ENCODE peak calls at places on chromosomes 12 and 14, in four cellular contexts. J is H1, U is HepG2, E is GM12878. O is an unnamed sample.
A peak's percentile ranks its signal among the peaks of the same experiment; 100 is the strongest.

GRCh38 chr12:47721431-47721973 is 3.8 kb downstream of the ENDOU start:
- DNase-seq in J (no peak), U (no peak), E (no peak), O (no peak)

GRCh38 chr12:72139411-72139810 is 132.8 kb upstream of the TRHDE start:
- DNase-seq in J (no peak), U (no peak), E (no peak), O (no peak)

GRCh38 chr12:70724444-70724843 is 87.2 kb upstream of the PTPRB start:
- DNase-seq in J (no peak), U (no peak), E (no peak), O (peak; percentile 16)

GRCh38 chr12:52278931-52279682 is 4.7 kb downstream of the KRT86 start:
- DNase-seq in J (peak; percentile 96), U (peak; percentile 21), E (no peak), O (peak; percentile 54)

GRCh38 chr14:100653409-100653808 is 66.2 kb upstream of the BEGAIN start:
- DNase-seq in J (peak; percentile 79), U (no peak), E (no peak), O (no peak)

GRCh38 chr14:51079085-51079484 is 15.8 kb downstream of the TRIM9 start:
- DNase-seq in J (no peak), U (no peak), E (no peak), O (no peak)

GRCh38 chr12:112905451-112906089 is 1.2 kb upstream of the OAS1 start:
- DNase-seq in J (no peak), U (no peak), E (no peak), O (no peak)

GRCh38 chr14:75518625-75519024 is 3.6 kb upstream of the BATF start:
- DNase-seq in J (peak; percentile 74), U (peak; percentile 41), E (no peak), O (peak; percentile 36)

GRCh38 chr12:120583478-120584030 is 2.4 kb upstream of the POP5 start:
- DNase-seq in J (peak; percentile 93), U (peak; percentile 54), E (no peak), O (no peak)

GRCh38 chr14:64878775-64879634 is 702 bp downstream of the SPTB start:
- DNase-seq in J (peak; percentile 73), U (no peak), E (no peak), O (no peak)

GRCh38 chr14:101507306-101508150 is 53.8 kb upstream of the DIO3 start:
- DNase-seq in J (no peak), U (no peak), E (no peak), O (no peak)

GRCh38 chr14:104494483-104494882 is 85.1 kb upstream of the C14orf180 start:
- DNase-seq in J (no peak), U (no peak), E (no peak), O (no peak)

GRCh38 chr14:57982802-57983201 is 116.9 kb upstream of the SLC35F4 start:
- DNase-seq in J (no peak), U (no peak), E (no peak), O (no peak)

GRCh38 chr12:591571-592505 is 71.4 kb downstream of the NINJ2 start:
- DNase-seq in J (no peak), U (peak; percentile 24), E (no peak), O (no peak)
- TF ChIP-seq SUZ12 in J (no peak), U (no peak), E (no peak), O (no peak)

GRCh38 chr14:99212646-99213045 is 59.4 kb downstream of the BCL11B start:
- DNase-seq in J (no peak), U (no peak), E (no peak), O (no peak)
- H3K4me1 ChIP-seq in J (no peaks in the 10 kb centered on the region), U (no peaks in the 10 kb centered on the region), E (no peaks in the 10 kb centered on the region), O (peaks cover 3% of the 10 kb centered on the region)

GRCh38 chr12:73656375-73656774 is 881.3 kb upstream of the ATXN7L3B start:
- DNase-seq in J (no peak), U (no peak), E (no peak), O (no peak)
- H3K4me3 ChIP-seq in J (no peak overlapping the region), U (no peak overlapping the region), E (no peak overlapping the region), O (no peak overlapping the region)

DNA sequence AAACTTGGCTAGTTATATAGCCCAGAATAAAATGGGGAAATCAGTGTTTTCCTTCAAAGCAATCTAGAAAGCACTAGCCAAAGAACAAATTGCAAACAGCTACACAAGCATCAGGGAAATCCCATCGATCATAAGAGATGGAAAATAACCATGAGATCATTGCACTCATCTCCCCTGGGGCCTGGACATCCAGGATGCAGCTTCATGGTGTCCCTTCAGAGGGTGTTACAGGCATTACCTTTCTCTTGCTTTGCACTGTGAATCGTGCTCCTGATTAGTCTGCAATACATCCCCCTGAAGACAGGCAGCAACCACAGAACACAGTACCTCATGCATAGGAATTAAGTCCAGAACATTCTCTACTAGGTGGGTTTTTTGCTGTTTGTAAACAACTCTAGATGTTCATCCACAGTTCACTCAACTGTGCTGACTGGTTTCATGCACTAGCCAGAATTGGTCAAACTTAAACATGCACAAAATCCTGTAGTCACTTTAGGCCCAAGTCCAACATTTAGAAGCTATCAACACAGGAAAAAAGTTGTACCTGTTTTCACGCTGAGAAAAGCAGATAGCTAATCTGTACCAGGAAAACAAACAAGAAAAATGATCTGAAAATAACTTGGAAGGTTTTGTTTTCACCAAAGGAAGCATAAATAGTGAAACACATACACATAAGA is 120.1 kb downstream of the ZFP36L1 start:
- DNase-seq in J (no peak), U (peak; percentile 3), E (no peak), O (no peak)
- TF ChIP-seq SUZ12 in J (no peak), U (no peak), E (no peak), O (no peak)

DNA sequence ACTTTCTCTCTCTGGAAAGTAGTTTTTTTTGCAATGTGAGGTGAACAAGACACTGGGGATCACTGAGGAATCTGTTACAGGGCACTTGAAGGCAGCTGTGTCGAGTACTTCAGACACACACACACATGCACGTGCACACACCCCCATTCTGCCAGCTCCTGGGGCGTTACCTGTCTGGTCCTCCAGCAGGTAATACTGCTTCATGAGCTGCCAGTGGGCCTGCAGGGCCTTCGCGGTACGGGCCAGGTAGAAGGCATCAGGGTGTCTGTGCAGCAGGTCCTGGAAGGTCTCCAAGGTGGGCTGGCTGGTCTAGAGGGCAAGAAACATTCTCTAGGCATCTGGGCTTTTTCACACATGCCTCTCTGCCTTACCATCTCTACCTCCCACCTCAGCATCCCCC is 5.1 kb downstream of the MCRS1 start:
- DNase-seq in J (no peak), U (no peak), E (no peak), O (no peak)
- H3K4me1 ChIP-seq in J (no peaks in the 10 kb centered on the region), U (peaks cover 10% of the 10 kb centered on the region), E (peaks cover 8% of the 10 kb centered on the region), O (peaks cover 6% of the 10 kb centered on the region)

DNA sequence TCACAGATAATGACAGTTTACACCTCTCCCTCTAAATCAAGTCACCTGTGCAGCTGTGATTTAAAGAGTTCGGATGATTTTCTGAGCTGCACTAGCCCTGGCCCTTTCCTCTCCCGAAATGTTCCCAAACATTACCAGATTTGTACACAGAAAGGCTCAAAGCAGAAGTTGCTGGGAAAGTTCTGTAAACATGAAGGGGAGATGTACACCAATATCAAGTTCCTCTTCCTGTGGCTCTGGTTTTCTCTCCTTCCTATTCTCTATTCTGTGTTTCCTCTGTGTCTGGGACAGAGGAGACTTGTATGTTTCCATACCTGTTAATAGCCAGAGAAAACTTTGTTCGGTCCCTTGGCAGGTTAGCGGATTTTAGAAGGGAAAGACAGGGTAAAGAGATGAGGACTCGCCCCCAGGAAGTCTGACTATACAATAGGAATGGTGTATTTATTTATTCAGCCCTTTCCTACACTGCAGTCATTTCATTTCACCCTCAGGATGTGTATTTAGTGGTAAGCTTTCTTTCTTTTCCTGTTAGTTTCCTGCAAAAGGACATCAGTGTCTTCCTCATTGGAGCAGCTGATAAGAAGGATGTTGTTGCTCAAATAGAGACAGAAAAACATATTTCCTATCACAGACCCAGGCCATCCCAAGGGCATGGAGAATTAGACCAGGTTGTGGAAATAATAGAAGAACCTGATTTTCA is 7.6 kb upstream of the NUMB start:
- DNase-seq in J (no peak), U (peak; percentile 28), E (no peak), O (no peak)
- H3K4me3 ChIP-seq in J (no peak overlapping the region), U (no peak overlapping the region), E (peak overlapping the region; percentile 61), O (no peak overlapping the region)